ENCODE peak calls at places on chromosome X, in four cellular contexts. X is A549, J is endothelial cell of umbilical vein, G is GM12878. E is an unnamed sample.

GRCh38 chrX:413322-414201 is 26.9 kb upstream of the PPP2R3B start:
- DNase-seq in J (peak), X (no peak), G (no peak), E (no peak)

GRCh38 chrX:12978205-12979010 is 3.5 kb downstream of the TMSB4X start:
- DNase-seq in G (no peak), J (peak), X (no peak), E (peak)

GRCh38 chrX:113868716-113869115 is 715.2 kb upstream of the HTR2C start:
- DNase-seq in J (no peak), G (no peak), X (no peak), E (no peak)

GRCh38 chrX:38112566-38112965 is 106.2 kb downstream of the SYTL5 start:
- DNase-seq in X (no peak), J (no peak), G (peak), E (no peak)

GRCh38 chrX:56233100-56233499 is 944 bp downstream of the KLF8 start:
- DNase-seq in X (no peak), J (no peak), G (no peak), E (no peak)

GRCh38 chrX:37755073-37755472 is 24.8 kb upstream of the CYBB start:
- DNase-seq in J (no peak), G (peak), X (no peak), E (peak)

GRCh38 chrX:98637451-98637850 is 1753.7 kb downstream of the RPA4 start:
- DNase-seq in G (no peak), X (no peak), J (no peak), E (no peak)

GRCh38 chrX:54292755-54293154 is 65.1 kb downstream of the WNK3 start:
- DNase-seq in G (no peak), J (no peak), X (no peak), E (no peak)

GRCh38 chrX:105945266-105945665 is 93.3 kb downstream of the SERPINA7 start:
- DNase-seq in X (no peak), J (no peak), G (no peak), E (no peak)

GRCh38 chrX:46628406-46629371 is 55.1 kb downstream of the CHST7 start:
- DNase-seq in X (no peak), J (peak), G (peak), E (peak)

GRCh38 chrX:31819455-31819854 is 747.6 kb upstream of the FTHL17 start:
- DNase-seq in J (no peak), G (no peak), X (no peak), E (no peak)

GRCh38 chrX:129996120-129996519 is 13.7 kb downstream of the BCORL1 start:
- DNase-seq in G (no peak), X (no peak), J (no peak), E (peak)

GRCh38 chrX:134936542-134936941 is 54.2 kb upstream of the SMIM10 start:
- DNase-seq in G (no peak), J (peak), X (no peak), E (no peak)

GRCh38 chrX:19085975-19086772 is 36.1 kb downstream of the ADGRG2 start:
- DNase-seq in X (no peak), G (no peak), J (no peak), E (peak)

GRCh38 chrX:39815621-39816020 is 282.1 kb downstream of the BCOR start:
- DNase-seq in J (no peak), G (no peak), X (no peak), E (peak)

GRCh38 chrX:6778547-6779231 is 243.8 kb upstream of the VCX3A start:
- DNase-seq in X (no peak), G (no peak), J (no peak), E (no peak)

GRCh38 chrX:103941201-103941975 is 21.0 kb upstream of the TMSB15B start:
- DNase-seq in G (no peak), J (peak), X (peak), E (peak)

GRCh38 chrX:124211312-124211942 is 121.0 kb upstream of the TEX13D start:
- DNase-seq in X (peak), G (no peak), J (peak), E (peak)

GRCh38 chrX:1244164-1245076 is 24.2 kb upstream of the CSF2RA start:
- DNase-seq in X (peak), J (no peak), G (no peak), E (peak)

GRCh38 chrX:107675823-107676555 is 47.7 kb downstream of the PRPS1 start:
- DNase-seq in G (no peak), X (no peak), J (no peak), E (peak)

GRCh38 chrX:110853610-110854009 is 58.0 kb upstream of the CHRDL1 start:
- DNase-seq in X (peak), J (no peak), G (no peak), E (peak)

GRCh38 chrX:120302434-120302833 is 8.8 kb downstream of the TMEM255A start:
- DNase-seq in J (no peak), X (no peak), G (peak), E (peak)

GRCh38 chrX:63275127-63275526 is 76.0 kb downstream of the SPIN4 start:
- DNase-seq in X (peak), G (peak), J (peak), E (peak)

GRCh38 chrX:1316527-1316926 is 20.1 kb upstream of the IL3RA start:
- DNase-seq in J (no peak), G (no peak), X (no peak), E (peak)

GRCh38 chrX:69543572-69543971 is 39.4 kb downstream of the NALF2 start:
- DNase-seq in X (no peak), G (no peak), J (no peak), E (no peak)

GRCh38 chrX:86148024-86148511 is at the start of gene DACH2:
- DNase-seq in X (peak), G (no peak), J (peak), E (no peak)

GRCh38 chrX:71320126-71320525 is 18.6 kb downstream of the ITGB1BP2 start:
- DNase-seq in J (no peak), G (no peak), X (no peak), E (peak)

GRCh38 chrX:110442631-110443030 is 84.0 kb downstream of the RTL9 start:
- DNase-seq in X (peak), G (no peak), J (peak), E (peak)

GRCh38 chrX:139112432-139112831 is 400.9 kb upstream of the FGF13 start:
- DNase-seq in X (no peak), G (no peak), J (no peak), E (no peak)
- TF ChIP-seq MYC in X (no peak), G (no peak), J (no peak), E (no peak)

DNA sequence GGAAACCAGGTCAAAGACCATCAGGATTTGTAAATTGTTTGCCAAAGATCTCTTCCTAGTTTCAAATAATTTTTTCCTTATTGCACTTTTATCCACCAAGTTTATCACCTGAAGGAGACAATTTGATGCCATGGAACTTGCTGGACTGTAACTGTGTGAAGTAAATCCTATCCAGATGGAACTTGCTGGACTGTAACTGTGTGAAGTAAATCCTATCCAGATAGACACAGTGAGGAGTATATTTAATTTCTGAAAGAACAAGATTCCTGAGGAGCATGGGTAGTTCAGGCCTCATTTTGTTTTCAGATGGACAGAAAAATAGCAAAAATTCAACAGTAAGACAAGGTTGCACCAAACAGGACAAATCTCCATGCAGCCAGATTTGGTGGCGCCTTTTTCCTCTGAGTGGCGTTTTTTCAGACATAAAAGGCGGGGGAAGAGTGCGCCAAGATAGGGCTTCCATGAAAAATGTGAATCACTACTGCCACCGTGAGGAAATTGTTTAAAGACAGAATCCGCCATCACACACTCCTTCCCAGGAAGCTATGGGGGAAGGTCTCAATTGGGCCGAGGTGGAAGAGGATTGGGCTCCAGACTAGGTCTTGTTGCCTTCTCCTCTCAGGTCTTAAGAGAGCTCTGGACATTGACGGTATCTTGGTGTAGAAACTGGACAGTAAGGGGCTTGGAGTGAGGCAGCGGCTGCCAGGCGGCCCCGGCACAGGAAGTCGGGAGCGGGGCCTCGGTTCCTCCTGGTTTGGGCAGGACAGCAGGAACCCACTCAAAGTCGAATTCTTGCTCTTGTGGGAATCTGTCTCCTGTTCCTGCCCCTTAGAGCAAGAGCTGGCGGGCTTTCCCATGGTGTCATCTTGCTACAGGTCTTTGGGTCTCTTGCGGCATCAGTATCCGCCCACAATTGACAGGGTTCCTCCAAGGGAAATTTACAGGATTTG is 234.7 kb downstream of the OR13H1 start:
- DNase-seq in G (peak), J (no peak), X (peak), E (no peak)
- TF ChIP-seq MYC in G (no peak), J (no peak), X (no peak), E (no peak)

GRCh38 chrX:17413228-17413627 is 38.2 kb downstream of the NHS start:
- DNase-seq in X (no peak), G (no peak), J (no peak), E (no peak)
- TF ChIP-seq MYC in X (no peak), G (no peak), J (no peak), E (no peak)

GRCh38 chrX:17803449-17803848 is 57.6 kb downstream of the RAI2 start:
- DNase-seq in J (no peak), X (no peak), G (no peak), E (no peak)
- TF ChIP-seq MYC in J (no peak), X (no peak), G (no peak), E (no peak)